ENCODE peak calls at places on chromosomes 11 and 22, in five cellular contexts. M, I, L, R and C are unnamed samples.

GRCh38 chr11:12303431-12304149 is 73.8 kb upstream of the PARVA start:
- DNase-seq in I (no peak), M (no peak), L (no peak), R (no peak), C (no peak)

GRCh38 chr11:94574193-94574961 is 7.2 kb downstream of the PIWIL4 start:
- DNase-seq in R (no peak), M (no peak), I (no peak), L (no peak), C (no peak)

GRCh38 chr11:77634724-77635123 is 2.9 kb downstream of the CLNS1A start:
- DNase-seq in M (no peak), I (no peak), L (no peak), R (no peak), C (no peak)

GRCh38 chr11:121706884-121707283 is 254.1 kb upstream of the SORL1-AS1 start:
- DNase-seq in I (no peak), M (no peak), R (no peak), L (no peak), C (no peak)

GRCh38 chr22:20290578-20291248 is 22.6 kb upstream of the RTN4R start:
- DNase-seq in R (no peak), L (no peak), M (no peak), I (no peak), C (no peak)

GRCh38 chr22:45290410-45290936 is 5.7 kb downstream of the UPK3A start:
- DNase-seq in R (no peak), I (peak; percentile 64), M (no peak), L (no peak), C (no peak)

GRCh38 chr11:60169264-60169915 is 13.5 kb downstream of the MS4A6A start:
- DNase-seq in L (peak; percentile 53), R (no peak), M (no peak), I (peak; percentile 27), C (peak; percentile 33)

GRCh38 chr11:126415669-126416420 is 60.4 kb downstream of the ST3GAL4 start:
- DNase-seq in R (no peak), I (no peak), M (no peak), L (no peak), C (no peak)

GRCh38 chr22:46068908-46069481 is 81.3 kb upstream of the PPARA start:
- DNase-seq in I (no peak), R (no peak), M (no peak), L (no peak), C (no peak)

GRCh38 chr11:93685196-93685595 is 23.7 kb downstream of the CEP295 start:
- DNase-seq in R (no peak), L (no peak), M (no peak), I (no peak), C (no peak)

GRCh38 chr11:123853038-123853437 is 32.4 kb downstream of the TMEM225 start:
- DNase-seq in M (no peak), L (no peak), R (no peak), I (no peak), C (no peak)

GRCh38 chr11:44535201-44535980 is 30.1 kb upstream of the CD82 start:
- DNase-seq in L (no peak), R (no peak), M (no peak), I (no peak), C (no peak)

GRCh38 chr11:34869425-34869824 is 46.8 kb downstream of the APIP start:
- DNase-seq in M (no peak), L (no peak), I (no peak), R (no peak), C (peak; percentile 18)

GRCh38 chr22:23237841-23238240 is 57.5 kb downstream of the BCR start:
- DNase-seq in I (no peak), R (no peak), M (peak; percentile 22), L (no peak), C (no peak)

GRCh38 chr22:25942126-25942988 is 200.4 kb downstream of the MYO18B start:
- DNase-seq in L (no peak), M (no peak), I (no peak), R (no peak), C (no peak)

GRCh38 chr22:17112491-17113042 is 8.6 kb downstream of the TMEM121B start:
- DNase-seq in R (no peak), L (no peak), M (no peak), I (no peak), C (no peak)

GRCh38 chr11:23903044-23903704 is 593.7 kb upstream of the LUZP2 start:
- DNase-seq in I (no peak), M (no peak), L (peak; percentile 51), R (no peak), C (peak; percentile 4)

GRCh38 chr22:35605787-35606492 is 11.2 kb downstream of the MB start:
- DNase-seq in R (no peak), M (no peak), L (no peak), I (no peak), C (no peak)

GRCh38 chr11:118975771-118976709 is 4.5 kb downstream of the FOXR1 start:
- DNase-seq in M (no peak), L (no peak), R (no peak), I (no peak), C (no peak)

GRCh38 chr11:87970762-87971161 is 204.5 kb downstream of the RAB38 start:
- DNase-seq in R (no peak), M (no peak), L (no peak), I (no peak), C (no peak)

GRCh38 chr11:2752204-2752772 is 52.5 kb upstream of the KCNQ1OT1 start:
- DNase-seq in L (peak; percentile 52), M (no peak), I (no peak), R (no peak), C (no peak)

GRCh38 chr22:20388200-20388599 is 5.8 kb upstream of the ZNF74 start:
- DNase-seq in R (no peak), M (no peak), L (no peak), I (no peak), C (no peak)

GRCh38 chr11:86464509-86465221 is 90.0 kb downstream of the CCDC81 start:
- DNase-seq in M (no peak), L (no peak), R (no peak), I (no peak), C (no peak)

GRCh38 chr11:105177658-105178057 is 38.1 kb upstream of the CARD18 start:
- DNase-seq in M (no peak), L (peak; percentile 20), I (no peak), R (no peak), C (no peak)

GRCh38 chr11:91730620-91731019 is 494.0 kb upstream of the FAT3 start:
- DNase-seq in L (no peak), I (no peak), R (no peak), M (no peak), C (no peak)

GRCh38 chr22:26800858-26801257 is 143.5 kb downstream of the MIAT start:
- DNase-seq in R (no peak), M (no peak), L (no peak), I (no peak), C (no peak)

GRCh38 chr11:123594188-123594901 is 60.1 kb downstream of the SCN3B start:
- DNase-seq in I (no peak), R (no peak), L (no peak), M (no peak), C (no peak)